ENCODE peak calls at places on chromosomes 5 and 9, in six cellular contexts. Q, A, H, R, U and B are unnamed samples.

GRCh38 chr9:129411501-129412175 is 209.3 kb downstream of the C9orf50 start:
- DNase-seq in Q (no peak), A (no peak), H (no peak), R (no peak), U (no peak), B (no peak)

GRCh38 chr5:139650689-139651501 is 2.7 kb downstream of the CXXC5 start:
- DNase-seq in Q (peak; percentile 80), A (peak; percentile 93), H (no peak), R (no peak), U (no peak), B (peak; percentile 91)

GRCh38 chr9:97179616-97180015 is 127.8 kb upstream of the CCDC180 start:
- DNase-seq in Q (no peak), A (no peak), H (no peak), R (no peak), U (no peak), B (no peak)

GRCh38 chr5:52757527-52757926 is 30.2 kb upstream of the ITGA1 start:
- DNase-seq in Q (no peak), A (no peak), H (no peak), R (no peak), U (no peak), B (no peak)

GRCh38 chr5:92527311-92528078 is 1053.5 kb downstream of the NR2F1-AS1 start:
- DNase-seq in Q (no peak), A (no peak), H (peak; percentile 16), R (no peak), U (no peak), B (no peak)

GRCh38 chr5:89087128-89087527 is 204.1 kb upstream of the MEF2C start:
- DNase-seq in Q (no peak), A (no peak), H (no peak), R (no peak), U (no peak), B (no peak)

GRCh38 chr5:178383301-178383918 is 150.8 kb upstream of the PHYKPL start:
- DNase-seq in Q (no peak), A (no peak), H (no peak), R (no peak), U (no peak), B (no peak)

GRCh38 chr5:119385136-119386128 is 29.6 kb downstream of the TNFAIP8 start:
- DNase-seq in Q (no peak), A (no peak), H (no peak), R (no peak), U (no peak), B (no peak)